ENCODE peak calls at places on chromosomes 2 and 18, in four cellular contexts. One of them, this sample, is unnamed.

GRCh38 chr18:7303751-7304370 is 73.0 kb downstream of the LRRC30 start:
- DNase-seq in CD8-positive, alpha-beta memory T cell: no peak
- DNase-seq in adrenal gland: no peak
- DNase-seq in A549: no peak
- DNase-seq in this sample: no peak

GRCh38 chr2:28348149-28348567 is 44.5 kb upstream of the FOSL2 start:
- DNase-seq in A549: no peak
- DNase-seq in adrenal gland: peak
- DNase-seq in CD8-positive, alpha-beta memory T cell: peak
- DNase-seq in this sample: no peak

GRCh38 chr18:31677592-31677991 is 6.8 kb downstream of the B4GALT6 start:
- DNase-seq in adrenal gland: no peak
- DNase-seq in A549: no peak
- DNase-seq in CD8-positive, alpha-beta memory T cell: no peak
- DNase-seq in this sample: no peak

GRCh38 chr2:101829429-101829828 is 131.9 kb downstream of the MAP4K4 start:
- DNase-seq in A549: no peak
- DNase-seq in adrenal gland: no peak
- DNase-seq in CD8-positive, alpha-beta memory T cell: no peak
- DNase-seq in this sample: no peak

GRCh38 chr2:200778038-200778437 is 33.7 kb upstream of the BZW1 start:
- DNase-seq in CD8-positive, alpha-beta memory T cell: no peak
- DNase-seq in A549: no peak
- DNase-seq in adrenal gland: no peak
- DNase-seq in this sample: no peak

GRCh38 chr2:13682878-13683277 is 949.6 kb upstream of the LRATD1 start:
- DNase-seq in adrenal gland: no peak
- DNase-seq in CD8-positive, alpha-beta memory T cell: no peak
- DNase-seq in A549: no peak
- DNase-seq in this sample: peak

GRCh38 chr18:10081477-10081876 is 167.7 kb downstream of the VAPA start:
- DNase-seq in A549: no peak
- DNase-seq in adrenal gland: no peak
- DNase-seq in CD8-positive, alpha-beta memory T cell: no peak
- DNase-seq in this sample: no peak

GRCh38 chr2:115169814-115170213 is 727.4 kb downstream of the DPP10 start:
- DNase-seq in CD8-positive, alpha-beta memory T cell: no peak
- DNase-seq in adrenal gland: no peak
- DNase-seq in A549: no peak
- DNase-seq in this sample: no peak

GRCh38 chr2:239593965-239594771 is 193.3 kb upstream of the HDAC4 start:
- DNase-seq in adrenal gland: no peak
- DNase-seq in CD8-positive, alpha-beta memory T cell: no peak
- DNase-seq in A549: no peak
- DNase-seq in this sample: no peak

GRCh38 chr2:42516418-42516817 is 22.6 kb upstream of the KCNG3 start:
- DNase-seq in adrenal gland: no peak
- DNase-seq in A549: no peak
- DNase-seq in CD8-positive, alpha-beta memory T cell: no peak
- DNase-seq in this sample: no peak

GRCh38 chr18:3901811-3902210 is 451.8 kb downstream of the TGIF1 start:
- DNase-seq in adrenal gland: no peak
- DNase-seq in A549: no peak
- DNase-seq in CD8-positive, alpha-beta memory T cell: no peak
- DNase-seq in this sample: no peak

GRCh38 chr2:107529146-107529545 is 297.5 kb upstream of the RGPD4 start:
- DNase-seq in CD8-positive, alpha-beta memory T cell: no peak
- DNase-seq in adrenal gland: no peak
- DNase-seq in A549: no peak
- DNase-seq in this sample: no peak

GRCh38 chr2:234257859-234258561 is 207.5 kb downstream of the SPP2 start:
- DNase-seq in CD8-positive, alpha-beta memory T cell: no peak
- DNase-seq in adrenal gland: peak
- DNase-seq in A549: peak
- DNase-seq in this sample: peak

GRCh38 chr2:69168144-69168813 is 155.3 kb downstream of the ANTXR1 start:
- DNase-seq in adrenal gland: no peak
- DNase-seq in CD8-positive, alpha-beta memory T cell: no peak
- DNase-seq in A549: no peak
- DNase-seq in this sample: no peak

GRCh38 chr2:200444530-200444929 is 65.3 kb downstream of the KCTD18 start:
- DNase-seq in CD8-positive, alpha-beta memory T cell: no peak
- DNase-seq in adrenal gland: no peak
- DNase-seq in A549: no peak
- DNase-seq in this sample: no peak

GRCh38 chr2:19031642-19032041 is 326.8 kb downstream of the OSR1 start:
- DNase-seq in adrenal gland: no peak
- DNase-seq in CD8-positive, alpha-beta memory T cell: no peak
- DNase-seq in A549: no peak
- DNase-seq in this sample: no peak

GRCh38 chr2:232901711-232902578 is 31.9 kb downstream of the SNORC start:
- DNase-seq in A549: peak
- DNase-seq in CD8-positive, alpha-beta memory T cell: no peak
- DNase-seq in adrenal gland: peak
- DNase-seq in this sample: peak

GRCh38 chr2:100957971-100958653 is 44.0 kb upstream of the RPL31 start:
- DNase-seq in adrenal gland: peak
- DNase-seq in A549: no peak
- DNase-seq in CD8-positive, alpha-beta memory T cell: no peak
- DNase-seq in this sample: no peak

GRCh38 chr2:19933351-19933981 is 31.7 kb upstream of the TTC32 start:
- DNase-seq in adrenal gland: no peak
- DNase-seq in CD8-positive, alpha-beta memory T cell: no peak
- DNase-seq in A549: peak
- DNase-seq in this sample: no peak

GRCh38 chr2:203582468-203582867 is 47.4 kb upstream of the RAPH1 start:
- DNase-seq in CD8-positive, alpha-beta memory T cell: no peak
- DNase-seq in adrenal gland: no peak
- DNase-seq in A549: no peak
- DNase-seq in this sample: no peak

GRCh38 chr2:149383340-149383739 is 53.0 kb downstream of the LYPD6 start:
- DNase-seq in CD8-positive, alpha-beta memory T cell: no peak
- DNase-seq in A549: no peak
- DNase-seq in adrenal gland: no peak
- DNase-seq in this sample: no peak

GRCh38 chr2:43165378-43166025 is 60.9 kb downstream of the ZFP36L2 start:
- DNase-seq in CD8-positive, alpha-beta memory T cell: no peak
- DNase-seq in adrenal gland: peak
- DNase-seq in A549: no peak
- DNase-seq in this sample: no peak

GRCh38 chr2:23426284-23426905 is 41.4 kb downstream of the KLHL29 start:
- DNase-seq in A549: no peak
- DNase-seq in CD8-positive, alpha-beta memory T cell: no peak
- DNase-seq in adrenal gland: peak
- DNase-seq in this sample: no peak

GRCh38 chr2:190666895-190667294 is 18.0 kb downstream of the NAB1 start:
- DNase-seq in adrenal gland: no peak
- DNase-seq in A549: no peak
- DNase-seq in CD8-positive, alpha-beta memory T cell: no peak
- DNase-seq in this sample: no peak

GRCh38 chr2:165563468-165564225 is 94.1 kb downstream of the CSRNP3 start:
- DNase-seq in A549: no peak
- DNase-seq in CD8-positive, alpha-beta memory T cell: no peak
- DNase-seq in adrenal gland: no peak
- DNase-seq in this sample: no peak

GRCh38 chr2:69298862-69299261 is 88.2 kb downstream of the GFPT1 start:
- DNase-seq in adrenal gland: peak
- DNase-seq in CD8-positive, alpha-beta memory T cell: no peak
- DNase-seq in A549: no peak
- DNase-seq in this sample: no peak

GRCh38 chr2:75287624-75288313 is 88.4 kb upstream of the TACR1 start:
- DNase-seq in A549: no peak
- DNase-seq in CD8-positive, alpha-beta memory T cell: no peak
- DNase-seq in adrenal gland: no peak
- DNase-seq in this sample: no peak

GRCh38 chr18:61001138-61001537 is 332.1 kb upstream of the CDH20 start:
- DNase-seq in adrenal gland: no peak
- DNase-seq in CD8-positive, alpha-beta memory T cell: no peak
- DNase-seq in A549: no peak
- DNase-seq in this sample: no peak

GRCh38 chr2:203492965-203493364 is 42.1 kb downstream of the RAPH1 start:
- DNase-seq in adrenal gland: no peak
- DNase-seq in CD8-positive, alpha-beta memory T cell: peak
- DNase-seq in A549: no peak
- DNase-seq in this sample: no peak

GRCh38 chr2:75571730-75572430 is 11.1 kb upstream of the EVA1A start:
- DNase-seq in adrenal gland: no peak
- DNase-seq in A549: no peak
- DNase-seq in CD8-positive, alpha-beta memory T cell: no peak
- DNase-seq in this sample: no peak

GRCh38 chr2:207875473-207876212 is 105.9 kb upstream of the FZD5 start:
- DNase-seq in CD8-positive, alpha-beta memory T cell: no peak
- DNase-seq in A549: no peak
- DNase-seq in adrenal gland: no peak
- DNase-seq in this sample: no peak

GRCh38 chr2:103174711-103175110 is 412.9 kb downstream of the TMEM182 start:
- DNase-seq in A549: no peak
- DNase-seq in CD8-positive, alpha-beta memory T cell: no peak
- DNase-seq in adrenal gland: no peak
- DNase-seq in this sample: no peak

GRCh38 chr2:206160124-206160806 is 570 bp downstream of the EEF1B2 start:
- DNase-seq in adrenal gland: no peak
- DNase-seq in CD8-positive, alpha-beta memory T cell: no peak
- DNase-seq in A549: no peak
- DNase-seq in this sample: no peak

GRCh38 chr2:237299897-237300296 is 114.1 kb downstream of the COL6A3 start:
- DNase-seq in adrenal gland: no peak
- DNase-seq in A549: no peak
- DNase-seq in CD8-positive, alpha-beta memory T cell: no peak
- DNase-seq in this sample: peak
- H3K27ac ChIP-seq in adrenal gland: no peak
- H3K27ac ChIP-seq in A549: no peak
- H3K27ac ChIP-seq in CD8-positive, alpha-beta memory T cell: no peak
- H3K27ac ChIP-seq in this sample: peak

GRCh38 chr2:105401867-105402266 is 3.0 kb upstream of the FHL2 start:
- DNase-seq in A549: no peak
- DNase-seq in CD8-positive, alpha-beta memory T cell: no peak
- DNase-seq in adrenal gland: no peak
- DNase-seq in this sample: no peak

GRCh38 chr2:105404736-105405135 is 5.9 kb upstream of the FHL2 start:
- DNase-seq in adrenal gland: no peak
- DNase-seq in CD8-positive, alpha-beta memory T cell: no peak
- DNase-seq in A549: no peak
- DNase-seq in this sample: no peak

GRCh38 chr2:105402809-105403208 is 4.0 kb upstream of the FHL2 start:
- DNase-seq in adrenal gland: no peak
- DNase-seq in CD8-positive, alpha-beta memory T cell: no peak
- DNase-seq in A549: no peak
- DNase-seq in this sample: no peak

GRCh38 chr2:105403785-105404698 is 5.2 kb upstream of the FHL2 start:
- DNase-seq in CD8-positive, alpha-beta memory T cell: no peak
- DNase-seq in A549: peak
- DNase-seq in adrenal gland: peak
- DNase-seq in this sample: peak

DNA sequence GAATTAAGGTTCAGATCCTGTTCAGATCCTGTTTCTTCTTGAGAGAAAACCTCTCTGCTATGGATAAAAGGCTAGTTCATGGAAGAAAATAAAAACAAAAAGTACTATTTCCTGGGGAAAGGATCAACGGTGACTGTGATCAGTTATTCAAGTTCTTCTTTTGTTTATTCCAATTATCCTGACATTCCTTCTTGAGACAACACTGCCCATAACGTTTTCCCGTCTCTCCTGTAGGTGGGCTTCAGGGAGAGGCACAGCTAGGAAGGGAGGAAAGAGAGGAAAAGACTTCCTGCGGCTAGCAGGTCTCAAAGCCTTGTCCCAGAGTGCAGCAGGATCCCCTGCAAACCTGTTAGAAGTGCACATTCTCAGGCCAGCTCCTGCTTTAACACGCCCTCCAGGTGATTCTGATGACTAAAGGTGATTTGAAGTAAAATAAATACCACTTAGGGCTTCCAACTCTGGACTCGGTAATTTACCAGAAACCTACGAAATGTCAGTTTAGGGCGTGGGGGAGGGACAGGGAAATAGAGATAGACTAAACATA is 4.5 kb upstream of the FHL2 start:
- DNase-seq in A549: no peak
- DNase-seq in CD8-positive, alpha-beta memory T cell: no peak
- DNase-seq in adrenal gland: no peak
- DNase-seq in this sample: no peak
- H3K27ac ChIP-seq in A549: peak
- H3K27ac ChIP-seq in CD8-positive, alpha-beta memory T cell: no peak
- H3K27ac ChIP-seq in adrenal gland: peak
- H3K27ac ChIP-seq in this sample: peak

GRCh38 chr2:181766129-181766528 is 85.8 kb upstream of the NEUROD1 start:
- DNase-seq in adrenal gland: no peak
- DNase-seq in CD8-positive, alpha-beta memory T cell: no peak
- DNase-seq in A549: no peak
- DNase-seq in this sample: no peak

GRCh38 chr2:181772777-181773176 is 92.5 kb upstream of the NEUROD1 start:
- DNase-seq in A549: no peak
- DNase-seq in CD8-positive, alpha-beta memory T cell: no peak
- DNase-seq in adrenal gland: no peak
- DNase-seq in this sample: no peak

GRCh38 chr2:181772334-181772733 is 92.0 kb upstream of the NEUROD1 start:
- DNase-seq in CD8-positive, alpha-beta memory T cell: no peak
- DNase-seq in A549: no peak
- DNase-seq in adrenal gland: no peak
- DNase-seq in this sample: no peak

GRCh38 chr2:181771355-181771754 is 91.0 kb upstream of the NEUROD1 start:
- DNase-seq in CD8-positive, alpha-beta memory T cell: no peak
- DNase-seq in adrenal gland: no peak
- DNase-seq in A549: no peak
- DNase-seq in this sample: no peak

GRCh38 chr2:181770145-181770544 is 89.8 kb upstream of the NEUROD1 start:
- DNase-seq in adrenal gland: no peak
- DNase-seq in CD8-positive, alpha-beta memory T cell: no peak
- DNase-seq in A549: no peak
- DNase-seq in this sample: no peak
- H3K27ac ChIP-seq in adrenal gland: no peak
- H3K27ac ChIP-seq in CD8-positive, alpha-beta memory T cell: no peak
- H3K27ac ChIP-seq in A549: no peak
- H3K27ac ChIP-seq in this sample: peak

DNA sequence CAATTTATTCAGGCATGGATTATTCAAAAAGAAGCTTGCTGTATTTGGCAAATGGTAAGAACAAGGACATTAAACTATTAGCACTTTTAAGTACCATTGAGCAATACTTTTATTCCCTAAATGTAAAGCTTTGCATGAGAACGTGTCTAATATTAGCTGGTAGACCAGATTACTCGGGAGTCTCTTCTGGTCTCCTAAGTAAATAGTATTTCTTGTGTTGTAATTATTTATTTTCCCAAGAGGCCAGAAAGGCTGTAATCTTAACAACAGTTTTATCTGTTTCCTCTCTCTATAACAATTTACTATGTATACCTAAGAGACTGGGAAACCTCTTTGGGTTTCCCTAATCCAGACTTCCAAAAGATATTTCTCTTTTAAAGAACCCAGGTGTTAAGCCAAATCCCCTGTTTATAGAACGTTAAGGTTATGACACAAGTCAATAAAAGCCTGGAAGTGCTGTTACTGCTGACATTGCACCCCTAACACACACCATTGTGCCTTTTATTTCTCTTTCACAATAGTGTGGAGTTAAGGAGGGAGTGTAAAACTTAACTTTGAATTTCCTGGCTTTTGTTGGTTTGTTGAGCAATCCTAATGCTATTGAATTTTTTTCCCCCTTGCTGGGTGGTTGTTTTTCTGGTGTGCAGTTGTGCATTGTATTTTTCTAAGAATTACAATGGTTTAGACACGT is 192.6 kb downstream of the MTX2 start:
- DNase-seq in adrenal gland: no peak
- DNase-seq in CD8-positive, alpha-beta memory T cell: no peak
- DNase-seq in A549: no peak
- DNase-seq in this sample: no peak
- H3K27ac ChIP-seq in adrenal gland: no peak
- H3K27ac ChIP-seq in CD8-positive, alpha-beta memory T cell: no peak
- H3K27ac ChIP-seq in A549: no peak
- H3K27ac ChIP-seq in this sample: peak